ENCODE peak calls at places on chromosome 11, in five cellular contexts. M, S, V, B and N are unnamed samples.

GRCh38 chr11:63813563-63814382 is 517 bp downstream of the SPINDOC start:
- DNase-seq in S (no peak), B (peak), V (peak), M (peak), N (peak)

GRCh38 chr11:12172493-12173013 is 62.2 kb downstream of the MICAL2 start:
- DNase-seq in B (no peak), M (no peak), S (no peak), V (no peak), N (no peak)

GRCh38 chr11:47356129-47356997 is 3.9 kb upstream of the MYBPC3 start:
- DNase-seq in M (no peak), V (no peak), S (no peak), B (no peak), N (no peak)

GRCh38 chr11:69664103-69664775 is 10.9 kb downstream of the LTO1 start:
- DNase-seq in B (no peak), V (no peak), S (no peak), M (no peak), N (no peak)

GRCh38 chr11:70569996-70570692 is 171.8 kb downstream of the CTTN start:
- DNase-seq in M (no peak), V (no peak), S (no peak), B (no peak), N (no peak)

GRCh38 chr11:7910389-7910788 is 20.7 kb downstream of the OR10A6 start:
- DNase-seq in M (no peak), S (no peak), B (no peak), V (no peak), N (no peak)

GRCh38 chr11:26951849-26952515 is 41.9 kb upstream of the FIBIN start:
- DNase-seq in M (no peak), S (no peak), B (no peak), V (no peak), N (no peak)

GRCh38 chr11:68043349-68044144 is 4.7 kb downstream of the TCIRG1 start:
- DNase-seq in B (peak), V (peak), S (no peak), M (no peak), N (no peak)

GRCh38 chr11:68373810-68374501 is 61.6 kb downstream of the LRP5 start:
- DNase-seq in V (peak), S (no peak), B (no peak), M (peak), N (no peak)

GRCh38 chr11:64148917-64149617 is 16.8 kb downstream of the MACROD1 start:
- DNase-seq in B (no peak), V (no peak), M (no peak), S (no peak), N (no peak)

GRCh38 chr11:19087658-19088057 is 27.1 kb upstream of the MRGPRX2 start:
- DNase-seq in B (no peak), M (no peak), V (peak), S (no peak), N (no peak)

GRCh38 chr11:130671801-130672700 is 223.6 kb downstream of the ADAMTS15 start:
- DNase-seq in M (peak), V (peak), B (no peak), S (no peak), N (no peak)